ENCODE peak calls at places on chromosomes 5 and 9, in nine cellular contexts. X is GDM1; O is NCI-H524; C is MV-4-11; W is HEK293T; I is heart left ventricle; D is CD8-positive, alpha-beta memory T cell; E is colonic mucosa; Z is islet precursor cell. T is an unnamed sample.
A peak's percentile ranks its signal among the peaks of the same experiment; 100 is the strongest.

GRCh38 chr5:102283111-102283797 is 12.8 kb downstream of the SLCO4C1 start:
- DNase-seq in X (no peak), O (no peak), C (peak; percentile 88), W (no peak), I (no peak), D (no peak), E (no peak), Z (no peak), T (no peak)

GRCh38 chr9:132914924-132915323 is 29.5 kb downstream of the TSC1 start:
- DNase-seq in X (no peak), O (no peak), C (no peak), W (no peak), I (no peak), D (no peak), E (no peak), Z (no peak), T (no peak)

GRCh38 chr5:28374492-28374934 is 1336.1 kb upstream of the CDH9 start:
- DNase-seq in X (no peak), O (peak; percentile 100), C (peak; percentile 98), W (no peak), I (no peak), D (no peak), E (no peak), Z (peak; percentile 83), T (no peak)

GRCh38 chr5:448061-448765 is 5.2 kb downstream of the EXOC3 start:
- DNase-seq in X (peak; percentile 51), O (no peak), C (peak; percentile 94), W (no peak), I (peak; percentile 46), D (no peak), E (no peak), Z (no peak), T (no peak)

GRCh38 chr9:137406876-137407589 is 15.9 kb downstream of the EXD3 start:
- DNase-seq in X (no peak), O (peak; percentile 70), C (peak; percentile 13), W (peak; percentile 81), I (peak; percentile 80), D (peak; percentile 29), E (peak; percentile 76), Z (peak; percentile 88), T (no peak)

GRCh38 chr5:149630337-149630736 is 49.0 kb downstream of the ARHGEF37 start:
- DNase-seq in X (no peak), O (no peak), C (no peak), W (no peak), I (no peak), D (no peak), E (no peak), Z (no peak), T (no peak)

GRCh38 chr5:124511791-124512190 is 234.6 kb downstream of the ZNF608 start:
- DNase-seq in X (no peak), O (no peak), C (no peak), W (no peak), I (no peak), D (no peak), E (no peak), Z (no peak), T (no peak)

GRCh38 chr9:16461231-16461840 is 409.1 kb downstream of the BNC2 start:
- DNase-seq in X (no peak), O (peak; percentile 33), C (no peak), W (no peak), I (no peak), D (no peak), E (no peak), Z (peak; percentile 62), T (no peak)

GRCh38 chr9:74748966-74749365 is 138.8 kb downstream of the TRPM6 start:
- DNase-seq in X (no peak), O (no peak), C (no peak), W (no peak), I (no peak), D (no peak), E (no peak), Z (no peak), T (no peak)

GRCh38 chr5:173238312-173239232 is 3.6 kb upstream of the NKX2-5 start:
- DNase-seq in X (no peak), O (peak; percentile 31), C (no peak), W (peak; percentile 66), I (peak; percentile 29), D (no peak), E (no peak), Z (peak; percentile 71), T (no peak)

GRCh38 chr5:172610643-172611042 is 30.4 kb upstream of the NEURL1B start:
- DNase-seq in X (no peak), O (no peak), C (no peak), W (no peak), I (peak; percentile 55), D (no peak), E (no peak), Z (no peak), T (no peak)

GRCh38 chr5:106587-106986 is 14.6 kb downstream of the PLEKHG4B start:
- DNase-seq in X (no peak), O (no peak), C (no peak), W (no peak), I (no peak), D (no peak), E (no peak), Z (no peak), T (no peak)

GRCh38 chr5:121988443-121988842 is 26.7 kb downstream of the SRFBP1 start:
- DNase-seq in X (no peak), O (no peak), C (no peak), W (no peak), I (no peak), D (no peak), E (no peak), Z (no peak), T (no peak)

GRCh38 chr5:150469718-150470470 is 20.4 kb upstream of the RPS14 start:
- DNase-seq in X (no peak), O (no peak), C (no peak), W (no peak), I (no peak), D (no peak), E (no peak), Z (peak; percentile 88), T (peak; percentile 97)

GRCh38 chr9:137436761-137437600 is 4.2 kb downstream of the ENTPD8 start:
- DNase-seq in X (no peak), O (no peak), C (no peak), W (no peak), I (peak; percentile 23), D (no peak), E (peak; percentile 68), Z (no peak), T (no peak)

GRCh38 chr9:109971226-109971625 is 191.2 kb downstream of the PALM2AKAP2 start:
- DNase-seq in X (no peak), O (no peak), C (no peak), W (no peak), I (no peak), D (no peak), E (no peak), Z (no peak), T (no peak)

GRCh38 chr5:122844136-122844915 is 1.1 kb upstream of the SNX24 start:
- DNase-seq in X (no peak), O (no peak), C (no peak), W (no peak), I (no peak), D (no peak), E (peak; percentile 44), Z (no peak), T (no peak)

GRCh38 chr5:36239370-36240293 is 2.1 kb downstream of the NADK2 start:
- DNase-seq in X (no peak), O (no peak), C (no peak), W (no peak), I (no peak), D (no peak), E (no peak), Z (no peak), T (no peak)

GRCh38 chr9:135797507-135798302 is 95.7 kb downstream of the KCNT1 start:
- DNase-seq in X (no peak), O (peak; percentile 51), C (no peak), W (peak; percentile 81), I (peak; percentile 58), D (no peak), E (peak; percentile 29), Z (peak; percentile 81), T (no peak)

GRCh38 chr9:29966247-29966646 is 2393.0 kb upstream of the C9orf72 start:
- DNase-seq in X (no peak), O (no peak), C (no peak), W (no peak), I (no peak), D (no peak), E (no peak), Z (peak; percentile 75), T (no peak)

GRCh38 chr5:1333986-1334385 is 10.9 kb downstream of the CLPTM1L start:
- DNase-seq in X (no peak), O (no peak), C (no peak), W (no peak), I (no peak), D (no peak), E (no peak), Z (no peak), T (no peak)

GRCh38 chr9:131657031-131657377 is 82.9 kb downstream of the RAPGEF1 start:
- DNase-seq in X (no peak), O (no peak), C (no peak), W (no peak), I (no peak), D (peak; percentile 46), E (no peak), Z (no peak), T (no peak)

GRCh38 chr9:34171753-34172535 is 6.9 kb upstream of the UBAP1 start:
- DNase-seq in X (peak; percentile 82), O (no peak), C (peak; percentile 96), W (no peak), I (peak; percentile 48), D (peak; percentile 21), E (no peak), Z (no peak), T (no peak)

GRCh38 chr9:91927912-91928510 is 22.0 kb downstream of the ROR2 start:
- DNase-seq in X (no peak), O (no peak), C (no peak), W (no peak), I (no peak), D (no peak), E (no peak), Z (peak; percentile 47), T (no peak)

GRCh38 chr5:168366124-168366523 is 74.7 kb downstream of the WWC1 start:
- DNase-seq in X (no peak), O (no peak), C (no peak), W (no peak), I (no peak), D (no peak), E (no peak), Z (peak; percentile 81), T (peak; percentile 50)

GRCh38 chr9:15867334-15867733 is 314.5 kb downstream of the CCDC171 start:
- DNase-seq in X (no peak), O (no peak), C (no peak), W (no peak), I (no peak), D (no peak), E (no peak), Z (no peak), T (no peak)

GRCh38 chr9:131676431-131676972 is 63.4 kb downstream of the RAPGEF1 start:
- DNase-seq in X (no peak), O (no peak), C (no peak), W (no peak), I (peak; percentile 32), D (peak; percentile 41), E (no peak), Z (no peak), T (no peak)

GRCh38 chr5:34959323-34959722 is 30.0 kb downstream of the DNAJC21 start:
- DNase-seq in X (no peak), O (no peak), C (no peak), W (no peak), I (no peak), D (no peak), E (no peak), Z (peak; percentile 69), T (no peak)

GRCh38 chr9:132121021-132121420 is 40.8 kb upstream of the NTNG2 start:
- DNase-seq in X (no peak), O (no peak), C (no peak), W (no peak), I (no peak), D (no peak), E (no peak), Z (no peak), T (no peak)

GRCh38 chr5:110594866-110595265 is 131.6 kb downstream of the TMEM232 start:
- DNase-seq in X (no peak), O (no peak), C (no peak), W (no peak), I (no peak), D (no peak), E (no peak), Z (no peak), T (no peak)

GRCh38 chr5:88873447-88873846 is 9.5 kb downstream of the MEF2C start:
- DNase-seq in X (no peak), O (no peak), C (peak; percentile 47), W (no peak), I (no peak), D (no peak), E (no peak), Z (no peak), T (no peak)